ENCODE peak calls at places on chromosome 10, in six cellular contexts. Z is esophagus muscularis mucosa; X is IMR-90; Q is HCT116; A is CD8-positive, alpha-beta memory T cell; O is brain microvascular endothelial cell. M is an unnamed sample.

GRCh38 chr10:94224656-94225055 is 138.1 kb downstream of the NOC3L start:
- DNase-seq in X (peak; percentile 85), Q (no peak), A (no peak), O (peak; percentile 60), Z (no peak), M (no peak)

GRCh38 chr10:22713853-22714523 is 390 bp downstream of the PIP4K2A start:
- DNase-seq in Z (no peak), A (peak; percentile 62), X (peak; percentile 13), Q (no peak), O (no peak), M (peak; percentile 68)

GRCh38 chr10:29540016-29540415 is 94.8 kb downstream of the SVIL start:
- DNase-seq in O (no peak), X (no peak), Z (no peak), A (no peak), Q (no peak), M (no peak)

GRCh38 chr10:110789604-110790428 is 81.9 kb upstream of the PDCD4 start:
- DNase-seq in X (no peak), O (no peak), Q (no peak), A (no peak), Z (no peak), M (no peak)

GRCh38 chr10:101162677-101163076 is 31.6 kb downstream of the TLX1 start:
- DNase-seq in X (no peak), Q (no peak), Z (no peak), A (no peak), O (no peak), M (no peak)

GRCh38 chr10:119348516-119349240 is 141.3 kb downstream of the GRK5 start:
- DNase-seq in O (peak; percentile 17), X (peak; percentile 54), A (peak; percentile 18), Z (no peak), Q (no peak), M (peak; percentile 77)

GRCh38 chr10:50510517-50511473 is 113.0 kb downstream of the SGMS1 start:
- DNase-seq in A (no peak), O (no peak), Q (no peak), Z (no peak), X (no peak), M (no peak)

GRCh38 chr10:86344714-86345161 is 21.9 kb downstream of the GRID1 start:
- DNase-seq in Z (no peak), O (no peak), X (no peak), A (peak; percentile 24), Q (no peak), M (peak; percentile 62)

GRCh38 chr10:132684164-132684891 is 101.6 kb downstream of the NKX6-2 start:
- DNase-seq in A (peak; percentile 60), X (peak; percentile 70), O (peak; percentile 62), Q (no peak), Z (no peak), M (peak; percentile 41)

GRCh38 chr10:77910524-77911145 is 15.9 kb downstream of the DLG5 start:
- DNase-seq in Z (no peak), A (no peak), X (no peak), Q (no peak), O (no peak), M (no peak)

GRCh38 chr10:78327778-78328591 is 294.3 kb downstream of the RPS24 start:
- DNase-seq in Z (peak; percentile 80), O (no peak), Q (no peak), A (no peak), X (no peak), M (no peak)

GRCh38 chr10:69367469-69367868 is 49.2 kb downstream of the TACR2 start:
- DNase-seq in O (no peak), Z (no peak), A (no peak), Q (no peak), X (no peak), M (no peak)

GRCh38 chr10:69362471-69362954 is 54.2 kb downstream of the TACR2 start:
- DNase-seq in A (no peak), X (peak; percentile 90), O (peak; percentile 67), Q (no peak), Z (no peak), M (no peak)

GRCh38 chr10:69361303-69361614 is 55.5 kb downstream of the TACR2 start:
- DNase-seq in Q (no peak), Z (no peak), O (no peak), X (no peak), A (no peak), M (no peak)

GRCh38 chr10:69363666-69364065 is 53.1 kb downstream of the TACR2 start:
- DNase-seq in Z (no peak), X (no peak), A (no peak), Q (no peak), O (no peak), M (no peak)

GRCh38 chr10:69364232-69364631 is 52.5 kb downstream of the TACR2 start:
- DNase-seq in Z (no peak), A (no peak), X (no peak), Q (no peak), O (no peak), M (no peak)
- H3K27ac ChIP-seq in Z (no peak overlapping the region), A (no peak overlapping the region), X (peak overlapping the region; percentile 1), Q (no peak overlapping the region), O (no peak overlapping the region), M (no peak overlapping the region)

DNA sequence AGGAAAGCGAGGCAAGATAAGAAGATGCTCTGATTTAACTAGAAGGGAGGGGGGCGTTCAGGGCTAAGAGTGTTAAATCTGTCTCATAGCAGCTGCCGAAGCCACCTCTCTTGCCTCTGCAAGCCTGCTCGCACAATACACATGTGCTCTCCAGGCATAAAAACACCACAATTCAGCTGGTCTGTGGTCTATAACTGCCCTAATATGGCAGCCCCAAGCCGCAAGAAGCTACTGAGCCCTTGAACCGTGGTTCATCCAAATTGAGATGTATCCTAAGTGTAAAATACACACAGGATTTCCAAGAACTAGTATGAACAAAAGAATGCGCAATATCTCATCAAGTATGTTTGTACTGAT is 70.7 kb upstream of the FGFR2 start:
- DNase-seq in Q (no peak), O (no peak), A (no peak), X (no peak), Z (no peak), M (no peak)
- H3K4me3 ChIP-seq in Q (no peak overlapping the region), O (no peak overlapping the region), A (no peak overlapping the region), X (no peak overlapping the region), Z (peak overlapping the region; percentile 29), M (peak overlapping the region; percentile 18)

GRCh38 chr10:46538723-46539426 is 17.6 kb downstream of the GPRIN2 start:
- DNase-seq in A (no peak), X (peak; percentile 35), O (no peak), Z (no peak), Q (no peak), M (no peak)
- H3K27me3 ChIP-seq in A (peaks cover 12% of the 10 kb centered on the region), X (no peaks in the 10 kb centered on the region), O (no peaks in the 10 kb centered on the region), Z (no peaks in the 10 kb centered on the region), Q (no peaks in the 10 kb centered on the region), M (no peaks in the 10 kb centered on the region)

DNA sequence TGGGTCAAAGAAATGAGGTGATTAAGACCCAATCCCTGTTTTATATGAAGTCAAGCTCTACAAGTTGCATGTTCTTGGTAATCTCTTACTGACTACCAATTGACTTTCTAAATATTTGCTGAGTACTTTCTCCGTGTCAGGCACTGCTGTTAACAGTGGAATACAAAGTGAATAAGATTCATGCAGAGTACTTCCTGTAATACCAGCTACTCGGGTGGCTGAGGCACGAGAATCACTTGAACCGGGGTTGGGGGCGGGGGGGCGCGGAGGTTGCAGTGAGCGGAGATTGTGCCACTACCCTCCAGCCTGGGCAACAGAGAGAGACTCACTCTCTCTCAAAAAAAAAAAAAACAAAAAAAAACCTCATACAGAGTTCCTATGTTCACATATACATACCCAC is 73.6 kb downstream of the BICC1 start:
- DNase-seq in Q (no peak), Z (no peak), X (no peak), O (no peak), A (no peak), M (no peak)
- H3K27ac ChIP-seq in Q (no peak overlapping the region), Z (no peak overlapping the region), X (no peak overlapping the region), O (no peak overlapping the region), A (no peak overlapping the region), M (no peak overlapping the region)

GRCh38 chr10:88113232-88113631 is 249.8 kb downstream of the PTEN start:
- DNase-seq in A (no peak), X (no peak), Z (peak; percentile 81), O (no peak), Q (no peak), M (no peak)
- H3K4me3 ChIP-seq in A (no peak overlapping the region), X (no peak overlapping the region), Z (no peak overlapping the region), O (no peak overlapping the region), Q (no peak overlapping the region), M (no peak overlapping the region)

GRCh38 chr10:90927293-90927692 is 6.4 kb upstream of the ANKRD1 start:
- DNase-seq in A (no peak), Z (no peak), Q (no peak), X (no peak), O (no peak), M (no peak)

GRCh38 chr10:90929179-90929578 is 8.3 kb upstream of the ANKRD1 start:
- DNase-seq in A (no peak), O (no peak), Q (no peak), X (no peak), Z (no peak), M (no peak)

GRCh38 chr10:90925078-90926029 is 4.5 kb upstream of the ANKRD1 start:
- DNase-seq in A (no peak), O (no peak), X (no peak), Z (no peak), Q (no peak), M (no peak)

GRCh38 chr10:90930971-90931841 is 10.3 kb upstream of the ANKRD1 start:
- DNase-seq in A (no peak), O (peak; percentile 96), Q (no peak), X (peak; percentile 85), Z (no peak), M (no peak)

GRCh38 chr10:90930070-90930837 is 9.4 kb upstream of the ANKRD1 start:
- DNase-seq in O (peak; percentile 72), A (no peak), Z (no peak), Q (no peak), X (peak; percentile 75), M (no peak)
- H3K27me3 ChIP-seq in O (no peaks in the 10 kb centered on the region), A (peaks cover 4% of the 10 kb centered on the region), Z (no peaks in the 10 kb centered on the region), Q (no peaks in the 10 kb centered on the region), X (no peaks in the 10 kb centered on the region), M (no peaks in the 10 kb centered on the region)

GRCh38 chr10:49363309-49364031 is 32.4 kb downstream of the DRGX start:
- DNase-seq in Q (no peak), O (no peak), A (no peak), Z (peak; percentile 74), X (no peak), M (peak; percentile 44)

GRCh38 chr10:49365675-49366415 is 30.0 kb downstream of the DRGX start:
- DNase-seq in O (no peak), Z (peak; percentile 81), Q (no peak), A (no peak), X (no peak), M (peak; percentile 57)

GRCh38 chr10:49366460-49366859 is 29.4 kb downstream of the DRGX start:
- DNase-seq in Q (no peak), Z (no peak), X (no peak), A (no peak), O (no peak), M (no peak)

GRCh38 chr10:49365275-49365674 is 30.6 kb downstream of the DRGX start:
- DNase-seq in O (no peak), A (no peak), Z (peak; percentile 66), X (no peak), Q (no peak), M (peak; percentile 44)

GRCh38 chr10:49364747-49365146 is 31.1 kb downstream of the DRGX start:
- DNase-seq in X (no peak), Z (no peak), A (no peak), Q (no peak), O (no peak), M (no peak)
- H3K27ac ChIP-seq in X (no peak overlapping the region), Z (no peak overlapping the region), A (no peak overlapping the region), Q (no peak overlapping the region), O (no peak overlapping the region), M (no peak overlapping the region)